ENCODE peak calls at places on chromosomes 12 and 14, in nine cellular contexts. K, E, W, B, N, T, C, U and H are unnamed samples.

GRCh38 chr14:90388437-90388836 is 8.4 kb upstream of the CALM1 start:
- DNase-seq in K (peak; percentile 60), E (no peak), W (no peak), B (no peak), N (no peak), T (no peak), C (no peak), U (no peak), H (no peak)

GRCh38 chr14:104390941-104391901 is 188.3 kb upstream of the C14orf180 start:
- DNase-seq in K (no peak), E (no peak), W (no peak), B (no peak), N (peak; percentile 24), T (peak; percentile 40), C (peak; percentile 34), U (no peak), H (no peak)

GRCh38 chr14:100580316-100581227 is 6.6 kb downstream of the BEGAIN start:
- DNase-seq in K (no peak), E (no peak), W (no peak), B (no peak), N (peak; percentile 13), T (peak; percentile 18), C (no peak), U (no peak), H (no peak)

GRCh38 chr14:21965042-21965441 is 291.4 kb upstream of the OR4E1 start:
- DNase-seq in K (no peak), E (no peak), W (no peak), B (peak; percentile 11), N (no peak), T (no peak), C (no peak), U (no peak), H (peak; percentile 31)

GRCh38 chr12:30694971-30695326 is 720 bp downstream of the IPO8 start:
- DNase-seq in K (peak; percentile 64), E (peak; percentile 17), W (peak; percentile 8), B (no peak), N (peak; percentile 57), T (peak; percentile 70), C (no peak), U (peak; percentile 27), H (no peak)

GRCh38 chr12:99713946-99714520 is 66.5 kb downstream of the GARIN6 start:
- DNase-seq in K (no peak), E (no peak), W (no peak), B (no peak), N (no peak), T (no peak), C (no peak), U (no peak), H (no peak)

GRCh38 chr12:52213541-52214420 is 19.3 kb upstream of the KRT7 start:
- DNase-seq in K (peak; percentile 90), E (peak; percentile 83), W (peak; percentile 76), B (peak; percentile 33), N (peak; percentile 85), T (peak; percentile 97), C (no peak), U (no peak), H (peak; percentile 9)

GRCh38 chr14:35825968-35826217 is 245 bp upstream of the BRMS1L start:
- DNase-seq in K (no peak), E (no peak), W (no peak), B (no peak), N (no peak), T (no peak), C (no peak), U (no peak), H (no peak)

GRCh38 chr12:4211372-4211771 is 62.2 kb upstream of the CCND2 start:
- DNase-seq in K (no peak), E (no peak), W (no peak), B (no peak), N (no peak), T (no peak), C (no peak), U (no peak), H (no peak)

GRCh38 chr14:57066887-57067513 is 201.7 kb downstream of the EXOC5 start:
- DNase-seq in K (peak; percentile 82), E (peak; percentile 22), W (peak; percentile 57), B (no peak), N (no peak), T (peak; percentile 78), C (no peak), U (no peak), H (no peak)

GRCh38 chr14:53048631-53049030 is 97.8 kb upstream of the FERMT2 start:
- DNase-seq in K (no peak), E (no peak), W (no peak), B (no peak), N (no peak), T (no peak), C (no peak), U (no peak), H (no peak)

GRCh38 chr12:68844318-68844745 is 36.4 kb downstream of the MDM2 start:
- DNase-seq in K (no peak), E (no peak), W (no peak), B (no peak), N (no peak), T (no peak), C (no peak), U (no peak), H (no peak)

GRCh38 chr12:68842123-68842522 is 34.1 kb downstream of the MDM2 start:
- DNase-seq in K (no peak), E (no peak), W (no peak), B (no peak), N (no peak), T (no peak), C (no peak), U (no peak), H (no peak)

GRCh38 chr12:68842784-68843567 is 35.0 kb downstream of the MDM2 start:
- DNase-seq in K (no peak), E (no peak), W (no peak), B (no peak), N (no peak), T (no peak), C (no peak), U (no peak), H (no peak)

GRCh38 chr12:68839183-68840147 is 31.5 kb downstream of the MDM2 start:
- DNase-seq in K (no peak), E (no peak), W (no peak), B (no peak), N (no peak), T (no peak), C (no peak), U (no peak), H (no peak)

GRCh38 chr12:68841717-68842116 is 33.7 kb downstream of the MDM2 start:
- DNase-seq in K (no peak), E (no peak), W (no peak), B (no peak), N (no peak), T (no peak), C (no peak), U (no peak), H (no peak)
- H3K36me3 ChIP-seq in K (peaks cover 12% of the 10 kb centered on the region), E (peaks cover 70% of the 10 kb centered on the region), W (peaks cover 8% of the 10 kb centered on the region), B (peaks cover 33% of the 10 kb centered on the region), N (no peaks in the 10 kb centered on the region), T (peaks cover 68% of the 10 kb centered on the region), C (peaks cover 54% of the 10 kb centered on the region), U (no peaks in the 10 kb centered on the region), H (peaks cover 26% of the 10 kb centered on the region)

GRCh38 chr14:95465358-95465757 is 51.1 kb downstream of the SYNE3 start:
- DNase-seq in K (no peak), E (no peak), W (no peak), B (no peak), N (no peak), T (no peak), C (no peak), U (no peak), H (no peak)
- H3K4me3 ChIP-seq in K (no peak overlapping the region), E (no peak overlapping the region), W (no peak overlapping the region), B (no peak overlapping the region), N (no peak overlapping the region), T (no peak overlapping the region), C (no peak overlapping the region), U (no peak overlapping the region), H (no peak overlapping the region)

DNA sequence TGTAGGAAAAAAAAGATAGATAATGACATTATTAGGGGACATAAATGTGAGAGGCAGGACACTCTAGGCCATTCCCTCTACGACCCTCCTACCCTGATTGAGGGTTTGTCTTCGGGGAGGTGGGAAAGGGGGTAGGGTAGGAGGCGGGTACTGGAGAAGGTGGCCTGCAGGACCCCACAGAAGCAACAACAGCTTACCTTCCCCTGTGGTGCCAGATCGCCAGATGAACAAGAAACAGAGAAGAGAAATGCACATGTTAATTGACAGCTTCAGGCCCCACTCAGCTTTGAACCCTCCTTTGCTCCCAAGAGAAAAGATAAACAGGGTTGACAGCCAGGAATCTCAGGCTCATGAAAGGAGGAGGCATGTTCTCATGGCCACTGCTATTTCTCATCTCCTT is 4.8 kb downstream of the PHB2 start:
- DNase-seq in K (no peak), E (no peak), W (no peak), B (no peak), N (no peak), T (no peak), C (no peak), U (no peak), H (no peak)
- H3K27ac ChIP-seq in K (no peak overlapping the region), E (peak overlapping the region; percentile 83), W (no peak overlapping the region), B (no peak overlapping the region), N (no peak overlapping the region), T (peak overlapping the region; percentile 97), C (no peak overlapping the region), U (peak overlapping the region; percentile 63), H (peak overlapping the region; percentile 68)

GRCh38 chr12:105955608-105955931 is 183.2 kb downstream of the NUAK1 start:
- DNase-seq in K (no peak), E (peak; percentile 10), W (no peak), B (no peak), N (no peak), T (no peak), C (no peak), U (no peak), H (no peak)

GRCh38 chr12:105957058-105957457 is 181.7 kb downstream of the NUAK1 start:
- DNase-seq in K (no peak), E (no peak), W (no peak), B (no peak), N (no peak), T (no peak), C (no peak), U (no peak), H (no peak)

GRCh38 chr12:105955976-105956375 is 182.8 kb downstream of the NUAK1 start:
- DNase-seq in K (no peak), E (no peak), W (no peak), B (no peak), N (no peak), T (no peak), C (no peak), U (no peak), H (no peak)

GRCh38 chr12:105951732-105952131 is 187.0 kb downstream of the NUAK1 start:
- DNase-seq in K (no peak), E (no peak), W (no peak), B (no peak), N (no peak), T (no peak), C (no peak), U (no peak), H (no peak)

DNA sequence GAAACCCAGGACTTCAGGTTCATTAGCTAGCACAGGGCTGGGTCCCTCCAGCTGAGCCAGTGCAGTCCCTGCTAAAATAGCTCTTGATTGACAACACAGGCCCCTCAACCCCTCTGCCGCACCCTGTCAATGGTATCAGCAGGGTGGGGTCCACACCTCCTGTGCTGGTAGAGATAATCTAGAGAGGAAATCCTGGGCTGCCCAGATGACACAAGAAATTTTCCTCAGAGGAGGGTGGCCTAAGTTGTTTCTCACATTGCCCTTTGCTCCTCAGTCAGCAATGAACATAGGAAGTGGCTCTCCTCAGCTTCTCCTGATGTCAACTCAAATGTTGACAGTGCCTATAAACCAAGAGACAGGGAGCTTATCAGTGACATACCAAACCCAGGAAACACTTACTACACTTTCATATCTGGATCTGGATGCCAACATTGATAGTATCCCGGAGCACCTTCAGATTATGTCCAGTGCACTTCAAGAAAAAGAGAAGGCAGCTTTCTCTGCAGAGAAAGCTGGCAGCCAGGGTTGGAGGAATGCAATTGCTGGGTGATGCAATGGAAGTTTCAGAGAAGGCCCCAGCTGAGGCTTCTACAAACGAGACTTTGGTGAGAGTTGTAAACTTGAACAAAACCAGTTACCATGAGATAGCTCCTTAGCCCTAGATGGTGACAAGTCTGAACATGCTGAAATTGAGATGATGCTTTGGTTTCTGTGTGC is 183.7 kb downstream of the NUAK1 start:
- DNase-seq in K (no peak), E (peak; percentile 9), W (no peak), B (no peak), N (no peak), T (no peak), C (no peak), U (no peak), H (no peak)
- H3K36me3 ChIP-seq in K (no peaks in the 10 kb centered on the region), E (no peaks in the 10 kb centered on the region), W (no peaks in the 10 kb centered on the region), B (no peaks in the 10 kb centered on the region), N (no peaks in the 10 kb centered on the region), T (no peaks in the 10 kb centered on the region), C (no peaks in the 10 kb centered on the region), U (no peaks in the 10 kb centered on the region), H (no peaks in the 10 kb centered on the region)